ENCODE peak calls at places on chromosomes 1 and 21, in ten cellular contexts. One of them, this sample, is unnamed. For H3K36me3, the result is how much of the 10 kb centered on the place peaks cover.

GRCh38 chr1:63713627-63714481 is 60.0 kb upstream of the ROR1 start:
- DNase-seq in PC-9: peak
- DNase-seq in bronchial epithelial cell: peak
- DNase-seq in heart left ventricle: no peak
- DNase-seq in CD4-positive, alpha-beta memory T cell: no peak
- DNase-seq in pancreas: no peak
- DNase-seq in psoas muscle: no peak
- DNase-seq in adrenal gland: no peak
- DNase-seq in iPS DF 6.9: no peak
- DNase-seq in CD4-positive, CD25-positive, alpha-beta regulatory T cell: no peak
- DNase-seq in this sample: no peak

GRCh38 chr21:40754466-40754865 is 92.5 kb downstream of the DSCAM start:
- DNase-seq in PC-9: no peak
- DNase-seq in bronchial epithelial cell: no peak
- DNase-seq in heart left ventricle: no peak
- DNase-seq in CD4-positive, alpha-beta memory T cell: no peak
- DNase-seq in pancreas: no peak
- DNase-seq in psoas muscle: no peak
- DNase-seq in adrenal gland: no peak
- DNase-seq in iPS DF 6.9: no peak
- DNase-seq in CD4-positive, CD25-positive, alpha-beta regulatory T cell: no peak
- DNase-seq in this sample: no peak

GRCh38 chr1:237701534-237701933 is 189.2 kb downstream of the ZP4 start:
- DNase-seq in PC-9: no peak
- DNase-seq in bronchial epithelial cell: no peak
- DNase-seq in heart left ventricle: no peak
- DNase-seq in CD4-positive, alpha-beta memory T cell: no peak
- DNase-seq in pancreas: no peak
- DNase-seq in psoas muscle: no peak
- DNase-seq in adrenal gland: no peak
- DNase-seq in iPS DF 6.9: no peak
- DNase-seq in CD4-positive, CD25-positive, alpha-beta regulatory T cell: no peak
- DNase-seq in this sample: no peak

GRCh38 chr1:223135176-223135575 is 7.9 kb downstream of the TLR5 start:
- DNase-seq in PC-9: peak
- DNase-seq in bronchial epithelial cell: peak
- DNase-seq in heart left ventricle: no peak
- DNase-seq in CD4-positive, alpha-beta memory T cell: no peak
- DNase-seq in pancreas: no peak
- DNase-seq in psoas muscle: peak
- DNase-seq in adrenal gland: peak
- DNase-seq in iPS DF 6.9: no peak
- DNase-seq in CD4-positive, CD25-positive, alpha-beta regulatory T cell: no peak
- DNase-seq in this sample: no peak

GRCh38 chr1:168714012-168714411 is 15.0 kb downstream of the DPT start:
- DNase-seq in PC-9: no peak
- DNase-seq in bronchial epithelial cell: no peak
- DNase-seq in heart left ventricle: no peak
- DNase-seq in CD4-positive, alpha-beta memory T cell: no peak
- DNase-seq in pancreas: no peak
- DNase-seq in psoas muscle: no peak
- DNase-seq in adrenal gland: no peak
- DNase-seq in iPS DF 6.9: no peak
- DNase-seq in CD4-positive, CD25-positive, alpha-beta regulatory T cell: no peak
- DNase-seq in this sample: no peak

GRCh38 chr1:231187556-231187955 is 25.7 kb downstream of the TRIM67 start:
- DNase-seq in PC-9: no peak
- DNase-seq in bronchial epithelial cell: no peak
- DNase-seq in heart left ventricle: no peak
- DNase-seq in CD4-positive, alpha-beta memory T cell: no peak
- DNase-seq in pancreas: no peak
- DNase-seq in psoas muscle: no peak
- DNase-seq in adrenal gland: no peak
- DNase-seq in iPS DF 6.9: no peak
- DNase-seq in CD4-positive, CD25-positive, alpha-beta regulatory T cell: no peak
- DNase-seq in this sample: no peak

GRCh38 chr21:34900376-34900775 is 148.7 kb downstream of the RUNX1 start:
- DNase-seq in PC-9: no peak
- DNase-seq in bronchial epithelial cell: no peak
- DNase-seq in heart left ventricle: no peak
- DNase-seq in CD4-positive, alpha-beta memory T cell: no peak
- DNase-seq in pancreas: no peak
- DNase-seq in psoas muscle: no peak
- DNase-seq in adrenal gland: no peak
- DNase-seq in iPS DF 6.9: no peak
- DNase-seq in CD4-positive, CD25-positive, alpha-beta regulatory T cell: no peak
- DNase-seq in this sample: no peak

GRCh38 chr1:100538935-100539835 is 1.2 kb downstream of the GPR88 start:
- DNase-seq in PC-9: no peak
- DNase-seq in bronchial epithelial cell: no peak
- DNase-seq in heart left ventricle: no peak
- DNase-seq in CD4-positive, alpha-beta memory T cell: peak
- DNase-seq in pancreas: peak
- DNase-seq in psoas muscle: peak
- DNase-seq in adrenal gland: peak
- DNase-seq in iPS DF 6.9: no peak
- DNase-seq in CD4-positive, CD25-positive, alpha-beta regulatory T cell: no peak
- DNase-seq in this sample: no peak

GRCh38 chr1:32334864-32335618 is 992 bp downstream of the MARCKSL1 start:
- DNase-seq in PC-9: peak
- DNase-seq in bronchial epithelial cell: no peak
- DNase-seq in heart left ventricle: peak
- DNase-seq in CD4-positive, alpha-beta memory T cell: peak
- DNase-seq in pancreas: peak
- DNase-seq in psoas muscle: peak
- DNase-seq in adrenal gland: peak
- DNase-seq in iPS DF 6.9: no peak
- DNase-seq in CD4-positive, CD25-positive, alpha-beta regulatory T cell: peak
- DNase-seq in this sample: no peak

GRCh38 chr1:32333251-32333963 is 2.6 kb downstream of the MARCKSL1 start:
- DNase-seq in PC-9: peak
- DNase-seq in bronchial epithelial cell: no peak
- DNase-seq in heart left ventricle: no peak
- DNase-seq in CD4-positive, alpha-beta memory T cell: no peak
- DNase-seq in pancreas: no peak
- DNase-seq in psoas muscle: no peak
- DNase-seq in adrenal gland: no peak
- DNase-seq in iPS DF 6.9: no peak
- DNase-seq in CD4-positive, CD25-positive, alpha-beta regulatory T cell: no peak
- DNase-seq in this sample: no peak

GRCh38 chr1:32335951-32336867 is at the start of gene MARCKSL1:
- DNase-seq in PC-9: peak
- DNase-seq in bronchial epithelial cell: peak
- DNase-seq in heart left ventricle: peak
- DNase-seq in CD4-positive, alpha-beta memory T cell: peak
- DNase-seq in pancreas: peak
- DNase-seq in psoas muscle: peak
- DNase-seq in adrenal gland: peak
- DNase-seq in iPS DF 6.9: no peak
- DNase-seq in CD4-positive, CD25-positive, alpha-beta regulatory T cell: peak
- DNase-seq in this sample: no peak

GRCh38 chr1:32335619-32335950 is 448 bp downstream of the MARCKSL1 start:
- DNase-seq in PC-9: no peak
- DNase-seq in bronchial epithelial cell: no peak
- DNase-seq in heart left ventricle: no peak
- DNase-seq in CD4-positive, alpha-beta memory T cell: no peak
- DNase-seq in pancreas: no peak
- DNase-seq in psoas muscle: no peak
- DNase-seq in adrenal gland: no peak
- DNase-seq in iPS DF 6.9: no peak
- DNase-seq in CD4-positive, CD25-positive, alpha-beta regulatory T cell: no peak
- DNase-seq in this sample: no peak

GRCh38 chr1:32334274-32334861 is 1.7 kb downstream of the MARCKSL1 start:
- DNase-seq in PC-9: peak
- DNase-seq in bronchial epithelial cell: no peak
- DNase-seq in heart left ventricle: no peak
- DNase-seq in CD4-positive, alpha-beta memory T cell: no peak
- DNase-seq in pancreas: no peak
- DNase-seq in psoas muscle: no peak
- DNase-seq in adrenal gland: no peak
- DNase-seq in iPS DF 6.9: no peak
- DNase-seq in CD4-positive, CD25-positive, alpha-beta regulatory T cell: no peak
- DNase-seq in this sample: no peak
- H3K36me3 ChIP-seq in PC-9: under half
- H3K36me3 ChIP-seq in bronchial epithelial cell: under half
- H3K36me3 ChIP-seq in heart left ventricle: under half
- H3K36me3 ChIP-seq in CD4-positive, alpha-beta memory T cell: under half
- H3K36me3 ChIP-seq in pancreas: under half
- H3K36me3 ChIP-seq in psoas muscle: under half
- H3K36me3 ChIP-seq in adrenal gland: under half
- H3K36me3 ChIP-seq in iPS DF 6.9: under half
- H3K36me3 ChIP-seq in CD4-positive, CD25-positive, alpha-beta regulatory T cell: under half
- H3K36me3 ChIP-seq in this sample: under half

DNA sequence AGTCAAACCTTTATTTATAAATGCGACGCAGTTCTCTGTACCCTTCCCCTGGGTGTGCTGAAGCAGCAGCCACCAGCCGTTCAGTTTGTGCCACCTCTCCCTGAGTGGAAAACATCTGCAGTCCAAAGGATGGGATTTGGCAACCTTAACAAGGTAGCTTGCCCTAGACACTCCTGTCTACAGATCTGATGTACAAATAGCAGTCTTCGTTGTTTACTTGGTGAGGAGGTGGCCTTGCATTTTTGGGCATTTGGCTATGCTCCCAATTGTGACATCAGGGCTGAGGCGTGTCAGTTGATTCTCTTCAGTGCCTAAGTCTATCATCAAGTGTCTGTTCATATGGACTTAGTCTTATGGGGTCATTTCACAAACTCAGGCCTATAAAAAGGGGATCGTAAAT is 59.8 kb downstream of the KDM1A start:
- DNase-seq in PC-9: no peak
- DNase-seq in bronchial epithelial cell: no peak
- DNase-seq in heart left ventricle: no peak
- DNase-seq in CD4-positive, alpha-beta memory T cell: no peak
- DNase-seq in pancreas: no peak
- DNase-seq in psoas muscle: no peak
- DNase-seq in adrenal gland: no peak
- DNase-seq in iPS DF 6.9: no peak
- DNase-seq in CD4-positive, CD25-positive, alpha-beta regulatory T cell: no peak
- DNase-seq in this sample: no peak
- H3K36me3 ChIP-seq in PC-9: under half
- H3K36me3 ChIP-seq in bronchial epithelial cell: under half
- H3K36me3 ChIP-seq in heart left ventricle: under half
- H3K36me3 ChIP-seq in CD4-positive, alpha-beta memory T cell: half or more
- H3K36me3 ChIP-seq in pancreas: under half
- H3K36me3 ChIP-seq in psoas muscle: half or more
- H3K36me3 ChIP-seq in adrenal gland: under half
- H3K36me3 ChIP-seq in iPS DF 6.9: under half
- H3K36me3 ChIP-seq in CD4-positive, CD25-positive, alpha-beta regulatory T cell: half or more
- H3K36me3 ChIP-seq in this sample: half or more

DNA sequence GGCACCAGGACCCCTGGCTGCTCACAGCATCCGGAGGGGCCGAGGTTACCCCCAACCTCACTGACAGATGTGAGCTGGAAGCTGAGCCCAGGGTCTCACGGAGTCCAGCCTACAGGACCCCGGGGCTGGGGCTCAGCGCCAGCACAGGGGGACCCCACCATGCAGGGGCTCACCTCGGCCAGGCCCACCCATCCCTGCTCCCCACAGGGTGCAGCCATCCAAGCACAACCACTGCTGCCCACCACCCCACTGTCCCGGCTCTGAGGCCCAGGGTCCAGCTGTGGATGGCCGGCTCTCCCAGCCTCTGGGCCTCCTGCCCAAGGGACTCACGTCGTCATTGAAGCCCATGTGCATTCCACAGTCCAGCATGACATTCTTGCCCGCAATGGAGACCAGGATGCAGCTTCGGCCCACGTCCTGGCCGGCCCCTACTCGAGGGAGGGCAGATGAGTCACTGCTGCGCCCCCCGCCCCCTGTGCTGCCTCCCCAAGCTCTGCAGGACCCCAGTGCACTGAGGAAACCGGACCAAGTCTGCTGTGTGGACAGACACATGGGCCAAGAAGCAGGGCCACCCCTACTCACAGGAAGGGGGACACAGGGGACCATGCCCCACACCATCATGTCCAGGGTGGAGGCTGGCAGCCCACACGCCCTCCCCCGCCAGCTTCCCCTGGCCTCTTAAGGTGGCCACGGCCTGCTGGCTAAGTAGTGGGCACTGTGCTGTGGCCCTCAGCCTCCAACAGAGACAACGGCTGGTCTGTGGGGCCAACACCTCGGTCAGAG is 3.6 kb downstream of the INTS11 start:
- DNase-seq in PC-9: no peak
- DNase-seq in bronchial epithelial cell: no peak
- DNase-seq in heart left ventricle: no peak
- DNase-seq in CD4-positive, alpha-beta memory T cell: no peak
- DNase-seq in pancreas: no peak
- DNase-seq in psoas muscle: no peak
- DNase-seq in adrenal gland: no peak
- DNase-seq in iPS DF 6.9: no peak
- DNase-seq in CD4-positive, CD25-positive, alpha-beta regulatory T cell: no peak
- DNase-seq in this sample: no peak
- H3K36me3 ChIP-seq in PC-9: under half
- H3K36me3 ChIP-seq in bronchial epithelial cell: under half
- H3K36me3 ChIP-seq in heart left ventricle: under half
- H3K36me3 ChIP-seq in CD4-positive, alpha-beta memory T cell: under half
- H3K36me3 ChIP-seq in pancreas: under half
- H3K36me3 ChIP-seq in psoas muscle: under half
- H3K36me3 ChIP-seq in adrenal gland: under half
- H3K36me3 ChIP-seq in iPS DF 6.9: under half
- H3K36me3 ChIP-seq in CD4-positive, CD25-positive, alpha-beta regulatory T cell: under half
- H3K36me3 ChIP-seq in this sample: under half

GRCh38 chr21:29053011-29053553 is 20.4 kb downstream of the CCT8 start:
- DNase-seq in PC-9: no peak
- DNase-seq in bronchial epithelial cell: no peak
- DNase-seq in heart left ventricle: no peak
- DNase-seq in CD4-positive, alpha-beta memory T cell: no peak
- DNase-seq in pancreas: no peak
- DNase-seq in psoas muscle: no peak
- DNase-seq in adrenal gland: no peak
- DNase-seq in iPS DF 6.9: no peak
- DNase-seq in CD4-positive, CD25-positive, alpha-beta regulatory T cell: no peak
- DNase-seq in this sample: no peak

GRCh38 chr21:29053656-29054055 is 19.8 kb downstream of the CCT8 start:
- DNase-seq in PC-9: no peak
- DNase-seq in bronchial epithelial cell: no peak
- DNase-seq in heart left ventricle: no peak
- DNase-seq in CD4-positive, alpha-beta memory T cell: no peak
- DNase-seq in pancreas: no peak
- DNase-seq in psoas muscle: no peak
- DNase-seq in adrenal gland: no peak
- DNase-seq in iPS DF 6.9: no peak
- DNase-seq in CD4-positive, CD25-positive, alpha-beta regulatory T cell: no peak
- DNase-seq in this sample: no peak

GRCh38 chr21:29056005-29056404 is 17.4 kb downstream of the CCT8 start:
- DNase-seq in PC-9: no peak
- DNase-seq in bronchial epithelial cell: peak
- DNase-seq in heart left ventricle: no peak
- DNase-seq in CD4-positive, alpha-beta memory T cell: no peak
- DNase-seq in pancreas: no peak
- DNase-seq in psoas muscle: no peak
- DNase-seq in adrenal gland: no peak
- DNase-seq in iPS DF 6.9: no peak
- DNase-seq in CD4-positive, CD25-positive, alpha-beta regulatory T cell: no peak
- DNase-seq in this sample: no peak

GRCh38 chr21:29056538-29057050 is 16.9 kb downstream of the CCT8 start:
- DNase-seq in PC-9: no peak
- DNase-seq in bronchial epithelial cell: no peak
- DNase-seq in heart left ventricle: no peak
- DNase-seq in CD4-positive, alpha-beta memory T cell: no peak
- DNase-seq in pancreas: no peak
- DNase-seq in psoas muscle: no peak
- DNase-seq in adrenal gland: no peak
- DNase-seq in iPS DF 6.9: no peak
- DNase-seq in CD4-positive, CD25-positive, alpha-beta regulatory T cell: no peak
- DNase-seq in this sample: no peak

DNA sequence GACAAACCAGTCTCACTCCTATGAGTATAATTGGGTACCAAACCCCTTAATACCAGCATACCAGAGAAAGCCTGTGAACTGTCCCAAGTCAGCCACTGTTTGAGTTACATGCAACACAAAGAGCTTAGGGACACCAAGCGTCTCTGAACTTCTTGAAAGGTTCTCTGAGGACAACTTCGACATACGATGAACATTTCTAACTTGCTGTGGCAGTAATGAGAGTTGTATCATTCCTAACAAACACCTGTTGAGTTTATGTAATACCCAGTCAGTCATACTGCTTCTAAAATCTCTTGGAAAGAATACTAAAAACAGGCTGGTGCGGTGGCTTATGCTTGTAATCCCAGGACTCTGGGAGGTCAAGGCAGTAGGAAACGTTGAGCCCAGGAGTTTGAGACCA is 18.4 kb downstream of the CCT8 start:
- DNase-seq in PC-9: no peak
- DNase-seq in bronchial epithelial cell: no peak
- DNase-seq in heart left ventricle: no peak
- DNase-seq in CD4-positive, alpha-beta memory T cell: no peak
- DNase-seq in pancreas: no peak
- DNase-seq in psoas muscle: no peak
- DNase-seq in adrenal gland: no peak
- DNase-seq in iPS DF 6.9: no peak
- DNase-seq in CD4-positive, CD25-positive, alpha-beta regulatory T cell: no peak
- DNase-seq in this sample: no peak
- H3K36me3 ChIP-seq in PC-9: under half
- H3K36me3 ChIP-seq in bronchial epithelial cell: under half
- H3K36me3 ChIP-seq in heart left ventricle: under half
- H3K36me3 ChIP-seq in CD4-positive, alpha-beta memory T cell: half or more
- H3K36me3 ChIP-seq in pancreas: under half
- H3K36me3 ChIP-seq in psoas muscle: half or more
- H3K36me3 ChIP-seq in adrenal gland: under half
- H3K36me3 ChIP-seq in iPS DF 6.9: under half
- H3K36me3 ChIP-seq in CD4-positive, CD25-positive, alpha-beta regulatory T cell: half or more
- H3K36me3 ChIP-seq in this sample: under half